ENCODE peak calls at places on chromosomes 1 and 21, in six cellular contexts. U is WTC11, F is HepG2, X is HCT116, R is GM12878, L is H1. O is an unnamed sample.

GRCh38 chr1:172286629-172287076 is 133.8 kb upstream of the C1orf105 start:
- DNase-seq in X (no peak), R (no peak), F (no peak), L (no peak), U (no peak), O (no peak)

GRCh38 chr21:26449161-26449560 is 123.9 kb downstream of the CYYR1 start:
- DNase-seq in F (no peak), U (no peak), L (no peak), X (no peak), R (no peak), O (no peak)

GRCh38 chr1:78676347-78676982 is 26.8 kb downstream of the IFI44 start:
- DNase-seq in L (no peak), X (peak), R (no peak), F (peak), U (no peak), O (peak)

GRCh38 chr1:31683997-31684396 is 19.8 kb downstream of the COL16A1 start:
- DNase-seq in R (no peak), X (no peak), L (peak), F (no peak), U (peak), O (peak)

GRCh38 chr21:35284199-35284598 is 235.1 kb upstream of the RUNX1 start:
- DNase-seq in R (no peak), U (no peak), L (no peak), F (no peak), X (no peak), O (no peak)

GRCh38 chr1:227219715-227220292 is 98.5 kb downstream of the CDC42BPA start:
- DNase-seq in R (no peak), X (no peak), U (no peak), L (no peak), F (no peak), O (no peak)

GRCh38 chr1:26330276-26330675 is 12.5 kb downstream of the CD52 start:
- DNase-seq in R (no peak), X (no peak), F (no peak), U (no peak), L (no peak), O (no peak)

GRCh38 chr1:25952851-25953401 is 44.9 kb downstream of the PAFAH2 start:
- DNase-seq in L (no peak), U (no peak), X (no peak), R (no peak), F (no peak), O (no peak)

GRCh38 chr1:243598433-243598832 is 251.6 kb downstream of the AKT3 start:
- DNase-seq in F (no peak), L (no peak), U (no peak), R (no peak), X (no peak), O (no peak)

GRCh38 chr21:38241029-38241740 is 15.6 kb upstream of the KCNJ15 start:
- DNase-seq in F (no peak), U (no peak), L (no peak), R (no peak), X (no peak), O (no peak)

GRCh38 chr1:185170291-185170848 is 13.4 kb downstream of the SWT1 start:
- DNase-seq in U (peak), F (peak), L (peak), R (peak), X (peak), O (peak)

GRCh38 chr1:54850082-54850730 is 36.8 kb downstream of the DHCR24 start:
- DNase-seq in F (no peak), U (no peak), R (no peak), L (no peak), X (no peak), O (no peak)

GRCh38 chr1:238242156-238242555 is 351.4 kb upstream of the ZP4 start:
- DNase-seq in X (no peak), L (no peak), R (no peak), F (no peak), U (no peak), O (no peak)

GRCh38 chr1:112672009-112672408 is 2.5 kb upstream of the MOV10 start:
- DNase-seq in R (no peak), X (no peak), L (no peak), F (no peak), U (no peak), O (no peak)

GRCh38 chr1:168755800-168756418 is 26.9 kb upstream of the DPT start:
- DNase-seq in F (no peak), L (no peak), U (no peak), X (no peak), R (no peak), O (no peak)

GRCh38 chr1:169745015-169745861 is 11.4 kb upstream of the SELE start:
- DNase-seq in X (no peak), U (no peak), F (peak), L (no peak), R (no peak), O (no peak)

GRCh38 chr21:25626752-25627151 is 12.3 kb upstream of the JAM2 start:
- DNase-seq in F (no peak), L (no peak), X (no peak), R (no peak), U (no peak), O (no peak)

GRCh38 chr1:90716552-90717355 is at the start of gene BARHL2:
- DNase-seq in R (no peak), X (no peak), L (peak), F (no peak), U (no peak), O (no peak)

GRCh38 chr1:22176258-22176657 is 33.4 kb upstream of the WNT4 start:
- DNase-seq in L (no peak), X (no peak), F (no peak), U (no peak), R (no peak), O (no peak)

GRCh38 chr1:54643736-54644135 is 2.1 kb downstream of the MROH7 start:
- DNase-seq in R (no peak), X (no peak), U (no peak), F (no peak), L (no peak), O (no peak)

GRCh38 chr1:30286241-30286983 is 437.0 kb downstream of the MATN1 start:
- DNase-seq in X (no peak), R (no peak), U (no peak), F (no peak), L (peak), O (no peak)

GRCh38 chr1:41533016-41533730 is 48.7 kb upstream of the EDN2 start:
- DNase-seq in F (no peak), R (no peak), L (no peak), U (no peak), X (no peak), O (no peak)

GRCh38 chr1:187624812-187625542 is 796.2 kb downstream of the PLA2G4A start:
- DNase-seq in L (no peak), X (no peak), U (no peak), R (no peak), F (no peak), O (no peak)

GRCh38 chr1:941588-942383 is 17.3 kb downstream of the NOC2L start:
- DNase-seq in L (peak), R (no peak), F (peak), U (peak), X (no peak), O (peak)

GRCh38 chr1:205961970-205962820 is 18.9 kb upstream of the SLC26A9 start:
- DNase-seq in L (no peak), U (no peak), X (no peak), F (no peak), R (no peak), O (no peak)

GRCh38 chr1:6365047-6365446 is 28.5 kb downstream of the ACOT7 start:
- DNase-seq in R (no peak), F (no peak), X (no peak), L (no peak), U (no peak), O (no peak)

GRCh38 chr21:45263534-45263933 is 24.2 kb downstream of the POFUT2 start:
- DNase-seq in R (no peak), X (no peak), U (no peak), F (no peak), L (peak), O (no peak)

GRCh38 chr1:41486053-41486891 is 1.8 kb upstream of the EDN2 start:
- DNase-seq in U (no peak), R (peak), X (no peak), F (no peak), L (no peak), O (no peak)

GRCh38 chr1:242462867-242463266 is 61.6 kb downstream of the PLD5 start:
- DNase-seq in R (no peak), U (no peak), F (no peak), L (no peak), X (no peak), O (no peak)

GRCh38 chr1:61152706-61153105 is 70.3 kb downstream of the NFIA start:
- DNase-seq in F (peak), R (no peak), X (no peak), U (no peak), L (no peak), O (no peak)

GRCh38 chr21:14491269-14491681 is 54.8 kb downstream of the SAMSN1 start:
- DNase-seq in R (no peak), F (no peak), L (no peak), U (no peak), X (no peak), O (no peak)

GRCh38 chr1:101174722-101175121 is 62.1 kb upstream of the S1PR1 start:
- DNase-seq in R (no peak), L (no peak), U (no peak), F (no peak), X (no peak), O (no peak)

GRCh38 chr1:101219919-101220695 is 16.7 kb upstream of the S1PR1 start:
- DNase-seq in U (no peak), F (no peak), R (no peak), L (no peak), X (no peak), O (no peak)

GRCh38 chr1:85611856-85612255 is 31.3 kb downstream of the CCN1 start:
- DNase-seq in X (peak), F (peak), R (no peak), L (no peak), U (no peak), O (no peak)

GRCh38 chr1:13813398-13814012 is 113.5 kb downstream of the PRDM2 start:
- DNase-seq in U (peak), X (no peak), F (no peak), L (peak), R (no peak), O (peak)

GRCh38 chr1:94962745-94963265 is 35.9 kb upstream of the CNN3 start:
- DNase-seq in X (no peak), R (peak), F (peak), L (no peak), U (no peak), O (no peak)

DNA sequence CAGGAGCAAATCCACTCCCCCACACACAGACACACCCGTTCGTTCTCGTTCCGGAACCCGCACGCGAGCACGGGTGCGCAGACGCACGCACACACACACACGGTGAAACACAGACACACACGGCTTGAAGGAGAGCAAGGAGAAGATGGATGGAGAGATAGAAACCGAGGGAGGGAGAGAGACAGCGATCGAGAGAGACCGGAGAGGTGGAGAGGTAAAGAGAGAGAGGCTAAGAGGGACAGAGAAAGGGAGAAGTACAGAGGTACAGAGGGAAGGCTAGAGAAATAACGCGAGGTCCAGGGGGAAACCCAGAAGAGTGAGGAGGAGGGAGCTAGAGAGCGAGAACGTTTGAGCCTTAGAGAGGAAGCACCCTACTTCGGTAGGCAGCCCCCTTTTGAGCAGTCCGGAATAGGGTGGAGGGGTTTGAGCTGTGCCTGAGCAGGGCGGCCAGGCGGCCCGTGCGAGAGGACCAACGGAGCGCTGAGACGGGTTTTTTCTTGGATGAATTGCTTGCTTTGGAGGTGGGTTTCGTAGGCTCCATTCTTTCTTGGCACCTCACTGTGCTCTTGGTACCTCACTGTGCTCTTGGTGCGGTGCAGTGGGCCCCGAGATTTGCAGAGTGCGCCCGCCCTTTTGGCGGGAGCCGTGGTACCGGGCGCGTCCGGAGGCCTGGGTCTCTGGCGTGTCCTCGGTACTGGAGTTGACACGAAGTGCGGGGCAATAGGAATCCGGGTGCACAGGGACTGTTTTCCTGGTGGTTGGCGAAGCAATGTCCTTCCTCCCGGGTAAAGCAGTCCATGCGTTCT is 88.4 kb upstream of the RHOU start:
- DNase-seq in X (no peak), R (no peak), U (peak), F (peak), L (peak), O (peak)
- TF ChIP-seq ATF3 in X (no peak), R (no peak), U (no peak), F (no peak), L (no peak), O (no peak)

GRCh38 chr1:165635329-165635728 is 4.3 kb downstream of the MGST3 start:
- DNase-seq in X (no peak), L (no peak), U (no peak), F (no peak), R (no peak), O (no peak)
- TF ChIP-seq ATF3 in X (no peak), L (no peak), U (no peak), F (no peak), R (no peak), O (no peak)

GRCh38 chr1:36223996-36224536 is at the start of gene THRAP3:
- DNase-seq in L (peak), F (peak), U (peak), X (peak), R (peak), O (peak)

GRCh38 chr1:36224537-36225297 is 474 bp downstream of the THRAP3 start:
- DNase-seq in U (peak), F (peak), X (peak), R (no peak), L (peak), O (peak)

GRCh38 chr1:36222481-36223372 is 1.5 kb upstream of the THRAP3 start:
- DNase-seq in F (no peak), R (no peak), L (no peak), X (no peak), U (no peak), O (no peak)

GRCh38 chr1:36223373-36223995 is 759 bp upstream of the THRAP3 start:
- DNase-seq in R (peak), X (no peak), F (no peak), U (no peak), L (no peak), O (peak)

GRCh38 chr1:36225298-36225899 is 1.2 kb downstream of the THRAP3 start:
- DNase-seq in X (no peak), L (no peak), U (no peak), R (no peak), F (no peak), O (peak)
- TF ChIP-seq ATF3 in X (no peak), L (no peak), U (no peak), R (no peak), F (no peak), O (no peak)

DNA sequence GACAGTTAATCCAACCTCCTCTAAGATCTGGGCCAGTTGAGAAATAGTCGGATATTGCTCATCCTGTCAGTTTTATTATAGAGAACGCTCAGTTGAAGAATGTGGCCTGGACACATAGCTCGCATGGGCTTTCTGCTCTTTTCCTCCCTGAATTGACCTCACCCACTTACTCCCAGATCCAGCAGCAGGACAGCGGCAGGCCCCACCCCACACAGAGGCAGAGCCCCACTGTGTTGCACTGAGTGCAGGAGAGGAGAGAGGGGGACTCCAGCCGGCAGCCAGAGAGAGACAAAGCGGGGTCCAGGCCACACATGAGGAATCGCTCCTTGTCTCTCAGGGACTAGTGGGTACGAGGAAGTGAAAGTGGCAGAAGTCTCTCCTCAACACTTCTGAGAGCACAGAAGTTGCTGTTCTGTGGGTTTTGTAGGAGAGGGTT is 78.6 kb downstream of the LAMC1 start:
- DNase-seq in F (no peak), X (no peak), U (no peak), L (no peak), R (no peak), O (no peak)
- TF ChIP-seq ATF3 in F (no peak), X (no peak), U (no peak), L (no peak), R (no peak), O (no peak)

DNA sequence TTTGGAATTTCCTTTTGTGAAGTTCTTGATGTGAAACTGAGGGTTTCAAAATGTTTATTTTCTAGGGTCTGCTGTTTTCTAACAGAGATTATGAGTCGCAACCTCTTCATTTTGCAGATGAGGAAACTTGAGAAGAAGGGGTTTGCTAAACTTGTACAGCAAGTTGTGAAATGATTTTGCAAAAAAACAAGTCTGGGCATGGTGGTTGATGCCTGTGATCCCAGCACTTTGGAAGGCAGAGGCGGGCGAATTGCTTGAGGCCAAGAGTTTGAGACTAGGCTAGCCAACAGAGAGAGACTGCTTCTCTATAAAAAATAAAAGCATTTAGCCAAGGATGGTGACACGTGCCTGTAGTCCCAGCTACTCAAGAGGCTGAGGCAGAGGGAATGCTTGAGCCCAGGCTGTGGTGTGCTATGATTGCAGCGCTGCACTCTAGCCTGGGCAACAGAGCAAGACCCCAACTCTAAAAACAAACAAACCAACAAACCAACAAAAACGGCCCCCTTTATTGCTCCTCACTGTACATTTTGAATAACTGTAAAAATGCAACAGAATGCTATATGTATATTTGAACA is 9.9 kb downstream of the TRIM67 start:
- DNase-seq in F (no peak), X (no peak), U (no peak), L (no peak), R (no peak), O (no peak)
- TF ChIP-seq ATF3 in F (no peak), X (no peak), U (no peak), L (no peak), R (no peak), O (no peak)

GRCh38 chr1:2208309-2209239 is 14.0 kb upstream of the FAAP20 start:
- DNase-seq in L (no peak), U (no peak), X (no peak), F (peak), R (no peak), O (no peak)
- TF ChIP-seq ATF3 in L (no peak), U (no peak), X (no peak), F (no peak), R (no peak), O (no peak)

GRCh38 chr1:240122639-240123604 is 31.2 kb downstream of the FMN2 start:
- DNase-seq in U (peak), X (no peak), F (peak), L (no peak), R (no peak), O (no peak)

GRCh38 chr1:240117930-240118329 is 26.2 kb downstream of the FMN2 start:
- DNase-seq in U (no peak), L (no peak), R (no peak), F (no peak), X (no peak), O (no peak)

GRCh38 chr1:240114222-240114621 is 22.5 kb downstream of the FMN2 start:
- DNase-seq in R (no peak), U (no peak), F (no peak), L (no peak), X (no peak), O (no peak)

GRCh38 chr1:240115831-240116230 is 24.1 kb downstream of the FMN2 start:
- DNase-seq in R (no peak), L (no peak), X (no peak), F (no peak), U (no peak), O (no peak)

DNA sequence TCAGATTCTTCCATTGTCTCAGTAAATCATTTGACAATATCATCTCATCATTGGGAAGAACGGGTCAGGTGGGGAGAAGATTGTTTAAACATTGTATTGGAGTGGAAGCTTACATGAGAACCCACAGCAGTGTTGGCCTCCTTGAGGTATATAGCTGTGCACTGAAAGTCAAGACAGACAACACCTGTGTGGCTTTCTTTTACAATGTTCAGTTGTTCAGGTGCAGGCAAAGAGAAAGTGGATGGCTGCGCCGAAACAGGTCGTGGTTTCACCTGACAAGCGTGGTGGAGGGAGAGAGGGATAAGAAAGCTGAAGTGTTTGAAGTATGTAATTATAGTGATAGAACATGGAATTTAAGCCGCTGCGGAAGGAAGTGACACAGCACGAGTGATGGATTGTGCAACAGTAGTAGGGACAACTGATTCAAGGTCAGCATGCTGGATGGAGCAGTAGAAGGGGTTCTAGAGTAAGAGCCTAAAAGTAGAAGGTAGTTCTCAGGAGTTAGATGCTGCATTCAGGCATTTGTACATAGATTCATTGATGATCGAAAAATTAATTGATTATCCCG is 25.6 kb downstream of the FMN2 start:
- DNase-seq in U (no peak), X (no peak), R (no peak), F (no peak), L (no peak), O (no peak)
- TF ChIP-seq ATF3 in U (no peak), X (no peak), R (no peak), F (no peak), L (no peak), O (no peak)

GRCh38 chr1:68340951-68341350 is 108.6 kb upstream of the WLS start:
- DNase-seq in R (no peak), F (no peak), X (no peak), U (no peak), L (no peak), O (no peak)

GRCh38 chr1:68347415-68347814 is 102.3 kb downstream of the RPE65 start:
- DNase-seq in U (no peak), L (no peak), X (no peak), R (peak), F (no peak), O (no peak)

GRCh38 chr1:68344208-68344607 is 105.5 kb downstream of the RPE65 start:
- DNase-seq in L (no peak), F (no peak), X (no peak), U (no peak), R (no peak), O (no peak)

GRCh38 chr1:68346192-68346808 is 103.5 kb downstream of the RPE65 start:
- DNase-seq in X (peak), L (no peak), F (peak), R (no peak), U (no peak), O (peak)
- TF ChIP-seq ATF3 in X (no peak), L (no peak), F (no peak), R (no peak), U (no peak), O (no peak)

O was measured in K562.